ENCODE peak calls at places on chromosomes 2 and 18, in five cellular contexts. J is lower lobe of right lung, L is dorsolateral prefrontal cortex, B is fibroblast of mammary gland, S is astrocyte. Z is an unnamed sample.

GRCh38 chr2:223222397-223222796 is 170.4 kb downstream of the KCNE4 start:
- DNase-seq in B (peak; percentile 60), S (peak; percentile 31), L (no peak), J (no peak), Z (peak; percentile 91)

GRCh38 chr18:38427736-38428135 is 862.1 kb upstream of the CELF4 start:
- DNase-seq in S (no peak), L (no peak), J (no peak), B (no peak), Z (no peak)

GRCh38 chr2:90069290-90069894 is 1377.9 kb downstream of the RPIA start:
- DNase-seq in B (peak; percentile 25), J (peak; percentile 58), L (peak; percentile 38), S (no peak), Z (peak; percentile 2)

GRCh38 chr2:240433973-240434727 is 1.3 kb upstream of the GPC1 start:
- DNase-seq in B (peak; percentile 99), S (peak; percentile 96), J (peak; percentile 47), L (peak; percentile 54), Z (peak; percentile 99)

GRCh38 chr2:218853766-218854165 is 5.8 kb upstream of the WNT6 start:
- DNase-seq in S (peak; percentile 55), J (no peak), B (peak; percentile 59), L (no peak), Z (peak; percentile 66)

GRCh38 chr2:180943275-180943674 is 37.1 kb upstream of the UBE2E3 start:
- DNase-seq in B (no peak), L (no peak), S (no peak), J (no peak), Z (no peak)

GRCh38 chr2:152075427-152076050 is 23.3 kb downstream of the CACNB4 start:
- DNase-seq in J (no peak), S (no peak), B (no peak), L (no peak), Z (no peak)

GRCh38 chr2:88067598-88067997 is at the start of gene SMYD1:
- DNase-seq in S (no peak), B (no peak), L (no peak), J (no peak), Z (no peak)

GRCh38 chr18:69599377-69599776 is 198.7 kb downstream of the DOK6 start:
- DNase-seq in L (no peak), B (no peak), J (no peak), S (no peak), Z (no peak)

GRCh38 chr2:176445831-176446433 is 176.7 kb downstream of the MTX2 start:
- DNase-seq in J (no peak), L (no peak), B (peak; percentile 82), S (peak; percentile 68), Z (peak; percentile 34)

GRCh38 chr2:63700276-63700675 is 111.5 kb downstream of the MDH1 start:
- DNase-seq in S (no peak), J (no peak), L (no peak), B (peak; percentile 32), Z (no peak)

GRCh38 chr2:6917761-6918421 is 679 bp downstream of the RNF144A start:
- DNase-seq in S (no peak), J (peak; percentile 56), B (no peak), L (no peak), Z (no peak)

GRCh38 chr2:6916224-6916623 is 988 bp upstream of the RNF144A start:
- DNase-seq in L (no peak), S (no peak), J (no peak), B (no peak), Z (no peak)

GRCh38 chr2:6915399-6915798 is 1.8 kb upstream of the RNF144A start:
- DNase-seq in B (no peak), L (no peak), S (no peak), J (no peak), Z (no peak)

GRCh38 chr2:6917071-6917760 is at the start of gene RNF144A:
- DNase-seq in L (peak; percentile 87), J (peak; percentile 74), S (no peak), B (peak; percentile 44), Z (peak; percentile 44)

GRCh38 chr2:6916736-6917070 is 509 bp upstream of the RNF144A start:
- DNase-seq in J (no peak), L (no peak), B (no peak), S (no peak), Z (no peak)
- H3K4me3 ChIP-seq in J (peak overlapping the region; percentile 69), L (peak overlapping the region; percentile 43), B (peak overlapping the region; percentile 20), S (peak overlapping the region; percentile 44), Z (no peak overlapping the region)

DNA sequence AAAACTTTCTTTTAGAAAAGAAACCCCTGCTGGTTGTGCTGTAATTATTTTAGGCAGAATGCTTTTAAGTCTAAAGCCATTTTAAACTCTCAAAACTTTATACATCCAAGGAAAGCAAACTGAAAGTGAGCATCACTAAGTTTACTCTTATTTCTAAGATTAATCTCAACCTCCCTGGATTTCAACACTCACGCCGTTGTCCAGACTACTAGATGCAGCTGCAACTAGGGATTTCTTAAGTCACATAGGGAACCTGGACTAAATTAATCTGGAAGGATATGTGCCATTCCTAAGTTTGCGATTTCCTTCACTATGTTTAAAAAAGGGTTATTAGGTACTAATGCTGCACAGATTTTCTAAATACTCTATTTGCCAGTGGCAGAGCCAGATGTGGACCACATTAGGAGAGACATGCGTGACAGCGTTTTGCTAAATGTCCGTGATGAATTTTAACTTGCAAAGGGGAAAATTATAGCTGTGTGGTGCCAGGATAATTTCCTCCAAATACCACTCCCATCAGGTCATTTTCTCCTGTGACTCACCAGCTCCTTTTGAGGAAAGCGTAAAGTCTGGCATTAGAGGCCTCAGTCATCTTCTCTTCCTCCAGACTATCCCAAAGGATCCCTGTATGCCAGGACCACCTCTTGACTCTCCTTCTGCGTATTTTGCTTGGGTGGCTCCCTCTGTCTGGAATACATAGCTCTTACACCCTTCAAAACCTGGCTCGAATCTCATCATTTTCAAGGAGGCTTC is 143.7 kb downstream of the ATL2 start:
- DNase-seq in J (no peak), L (no peak), S (peak; percentile 80), B (peak; percentile 94), Z (peak; percentile 44)
- TF ChIP-seq CTCF in J (no peak), L (no peak), S (no peak), B (peak; percentile 52), Z (no peak)

DNA sequence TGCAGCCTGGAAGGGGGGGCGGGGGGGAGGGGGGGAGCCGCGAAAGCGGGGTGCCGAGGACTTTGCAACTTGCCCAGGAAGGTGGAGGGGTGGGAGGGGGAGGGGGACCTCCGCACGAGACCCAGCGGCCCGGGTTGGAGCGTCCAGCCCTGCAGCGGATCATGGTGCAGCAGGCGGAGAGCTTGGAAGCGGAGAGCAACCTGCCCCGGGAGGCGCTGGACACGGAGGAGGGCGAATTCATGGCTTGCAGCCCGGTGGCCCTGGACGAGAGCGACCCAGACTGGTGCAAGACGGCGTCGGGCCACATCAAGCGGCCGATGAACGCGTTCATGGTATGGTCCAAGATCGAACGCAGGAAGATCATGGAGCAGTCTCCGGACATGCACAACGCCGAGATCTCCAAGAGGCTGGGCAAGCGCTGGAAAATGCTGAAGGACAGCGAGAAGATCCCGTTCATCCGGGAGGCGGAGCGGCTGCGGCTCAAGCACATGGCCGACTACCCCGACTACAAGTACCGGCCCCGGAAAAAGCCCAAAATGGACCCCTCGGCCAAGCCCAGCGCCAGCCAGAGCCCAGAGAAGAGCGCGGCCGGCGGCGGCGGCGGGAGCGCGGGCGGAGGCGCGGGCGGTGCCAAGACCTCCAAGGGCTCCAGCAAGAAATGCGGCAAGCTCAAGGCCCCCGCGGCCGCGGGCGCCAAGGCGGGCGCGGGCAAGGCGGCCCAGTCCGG is 540 bp downstream of the SOX11 start:
- DNase-seq in J (no peak), B (no peak), S (peak; percentile 62), L (no peak), Z (no peak)
- H3K4me3 ChIP-seq in J (no peak overlapping the region), B (no peak overlapping the region), S (peak overlapping the region; percentile 98), L (peak overlapping the region; percentile 48), Z (peak overlapping the region; percentile 54)

DNA sequence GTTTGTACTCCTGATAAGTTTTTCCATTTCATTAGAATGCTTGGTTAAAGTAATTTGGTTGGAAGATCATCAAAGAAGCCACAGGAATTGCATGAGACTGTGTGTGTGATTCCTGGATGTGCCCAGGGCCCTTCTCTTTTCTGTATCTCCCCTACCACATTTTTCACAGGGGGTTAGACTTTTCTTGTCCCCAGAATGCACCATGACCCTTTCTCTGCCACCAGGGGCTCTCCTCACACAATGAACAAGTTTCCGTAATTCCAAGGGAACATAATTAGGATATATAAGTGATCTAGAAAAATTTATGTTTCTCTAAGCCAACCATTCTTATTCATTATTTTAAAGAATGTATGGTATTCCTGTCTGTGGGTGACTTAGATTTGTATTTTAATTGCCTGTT is 291.8 kb downstream of the NEDD4L start:
- DNase-seq in B (no peak), S (peak; percentile 27), J (no peak), L (no peak), Z (no peak)
- TF ChIP-seq CTCF in B (peak; percentile 37), S (no peak), J (no peak), L (no peak), Z (no peak)

GRCh38 chr2:44170337-44170736 is 1.7 kb downstream of the PPM1B start:
- DNase-seq in L (no peak), J (no peak), B (peak; percentile 64), S (peak; percentile 26), Z (peak; percentile 25)
- H3K4me3 ChIP-seq in L (peak overlapping the region; percentile 96), J (peak overlapping the region; percentile 90), B (peak overlapping the region; percentile 89), S (peak overlapping the region; percentile 96), Z (peak overlapping the region; percentile 80)

GRCh38 chr2:216877085-216877484 is 17.2 kb upstream of the TNP1 start:
- DNase-seq in B (peak; percentile 10), J (no peak), S (no peak), L (no peak), Z (peak; percentile 33)
- TF ChIP-seq CTCF in B (peak; percentile 27), J (no peak), S (no peak), L (no peak), Z (peak; percentile 48)

GRCh38 chr18:9916067-9916684 is 2.4 kb downstream of the VAPA start:
- DNase-seq in B (no peak), J (no peak), L (no peak), S (no peak), Z (no peak)

GRCh38 chr18:9916814-9917213 is 3.0 kb downstream of the VAPA start:
- DNase-seq in S (no peak), B (no peak), J (no peak), L (no peak), Z (no peak)

GRCh38 chr18:9919564-9920232 is 5.9 kb downstream of the VAPA start:
- DNase-seq in S (no peak), J (no peak), B (no peak), L (no peak), Z (no peak)

GRCh38 chr18:9915291-9916066 is 1.7 kb downstream of the VAPA start:
- DNase-seq in S (no peak), L (no peak), J (no peak), B (no peak), Z (no peak)

GRCh38 chr18:9918016-9918680 is 4.3 kb downstream of the VAPA start:
- DNase-seq in S (peak; percentile 41), L (no peak), B (peak; percentile 34), J (no peak), Z (peak; percentile 64)
- H3K4me3 ChIP-seq in S (no peak overlapping the region), L (peak overlapping the region; percentile 19), B (no peak overlapping the region), J (peak overlapping the region; percentile 4), Z (no peak overlapping the region)

GRCh38 chr2:25374411-25374810 is 32.7 kb upstream of the DNMT3A start:
- DNase-seq in B (no peak), J (no peak), L (no peak), S (no peak), Z (no peak)

GRCh38 chr2:25372405-25373268 is 30.9 kb upstream of the DNMT3A start:
- DNase-seq in B (no peak), L (no peak), S (no peak), J (no peak), Z (peak; percentile 29)

GRCh38 chr2:25371253-25372241 is 29.8 kb upstream of the DNMT3A start:
- DNase-seq in S (peak; percentile 5), J (no peak), B (no peak), L (no peak), Z (no peak)

GRCh38 chr2:25374827-25375226 is 33.1 kb upstream of the DNMT3A start:
- DNase-seq in J (no peak), S (no peak), L (no peak), B (no peak), Z (no peak)

GRCh38 chr2:25373269-25373981 is 31.7 kb upstream of the DNMT3A start:
- DNase-seq in B (no peak), J (peak; percentile 68), L (no peak), S (no peak), Z (peak; percentile 51)
- TF ChIP-seq CTCF in B (no peak), J (no peak), L (no peak), S (no peak), Z (no peak)

Z was measured in epithelial cell of esophagus.